ENCODE peak calls at places on chromosomes 13 and 19, in nine cellular contexts. One of them, this sample, is unnamed. For H3K27me3, the result is how much of the 10 kb centered on the place peaks cover.

GRCh38 chr19:54298357-54299125 is 14.4 kb downstream of the LILRA5 start:
- DNase-seq in suprapubic skin: no peak
- DNase-seq in heart right ventricle: no peak
- DNase-seq in CD8-positive, alpha-beta memory T cell: no peak
- DNase-seq in breast epithelium: peak
- DNase-seq in lung: no peak
- DNase-seq in foreskin keratinocyte: no peak
- DNase-seq in right lobe of liver: no peak
- DNase-seq in CD4-positive, CD25-positive, alpha-beta regulatory T cell: no peak
- DNase-seq in this sample: no peak

GRCh38 chr19:1555802-1556638 is 12.1 kb downstream of the MEX3D start:
- DNase-seq in heart right ventricle: no peak
- DNase-seq in CD4-positive, CD25-positive, alpha-beta regulatory T cell: no peak
- DNase-seq in right lobe of liver: no peak
- DNase-seq in foreskin keratinocyte: no peak
- DNase-seq in suprapubic skin: no peak
- DNase-seq in breast epithelium: no peak
- DNase-seq in CD8-positive, alpha-beta memory T cell: no peak
- DNase-seq in lung: no peak
- DNase-seq in this sample: no peak

GRCh38 chr19:5850743-5851293 is 431 bp downstream of the FUT3 start:
- DNase-seq in foreskin keratinocyte: no peak
- DNase-seq in heart right ventricle: no peak
- DNase-seq in lung: peak
- DNase-seq in CD8-positive, alpha-beta memory T cell: no peak
- DNase-seq in CD4-positive, CD25-positive, alpha-beta regulatory T cell: no peak
- DNase-seq in suprapubic skin: no peak
- DNase-seq in right lobe of liver: no peak
- DNase-seq in breast epithelium: no peak
- DNase-seq in this sample: no peak

GRCh38 chr13:64029343-64030093 is 2613.9 kb upstream of the PCDH20 start:
- DNase-seq in right lobe of liver: no peak
- DNase-seq in breast epithelium: no peak
- DNase-seq in heart right ventricle: no peak
- DNase-seq in CD8-positive, alpha-beta memory T cell: no peak
- DNase-seq in CD4-positive, CD25-positive, alpha-beta regulatory T cell: no peak
- DNase-seq in lung: peak
- DNase-seq in suprapubic skin: no peak
- DNase-seq in foreskin keratinocyte: no peak
- DNase-seq in this sample: no peak

GRCh38 chr13:40598599-40598998 is 67.8 kb downstream of the FOXO1 start:
- DNase-seq in lung: no peak
- DNase-seq in foreskin keratinocyte: no peak
- DNase-seq in CD8-positive, alpha-beta memory T cell: no peak
- DNase-seq in breast epithelium: no peak
- DNase-seq in suprapubic skin: no peak
- DNase-seq in right lobe of liver: no peak
- DNase-seq in heart right ventricle: no peak
- DNase-seq in CD4-positive, CD25-positive, alpha-beta regulatory T cell: no peak
- DNase-seq in this sample: no peak

GRCh38 chr13:20369886-20370361 is 137.8 kb upstream of the GJB6 start:
- DNase-seq in right lobe of liver: no peak
- DNase-seq in CD4-positive, CD25-positive, alpha-beta regulatory T cell: no peak
- DNase-seq in breast epithelium: no peak
- DNase-seq in CD8-positive, alpha-beta memory T cell: no peak
- DNase-seq in suprapubic skin: no peak
- DNase-seq in heart right ventricle: no peak
- DNase-seq in lung: no peak
- DNase-seq in foreskin keratinocyte: peak
- DNase-seq in this sample: no peak

GRCh38 chr19:44905437-44906160 is at the start of gene APOE:
- DNase-seq in breast epithelium: no peak
- DNase-seq in heart right ventricle: no peak
- DNase-seq in CD4-positive, CD25-positive, alpha-beta regulatory T cell: no peak
- DNase-seq in foreskin keratinocyte: no peak
- DNase-seq in suprapubic skin: no peak
- DNase-seq in right lobe of liver: peak
- DNase-seq in CD8-positive, alpha-beta memory T cell: no peak
- DNase-seq in lung: no peak
- DNase-seq in this sample: no peak

GRCh38 chr13:54965881-54966280 is 1937.3 kb downstream of the OLFM4 start:
- DNase-seq in CD4-positive, CD25-positive, alpha-beta regulatory T cell: no peak
- DNase-seq in lung: no peak
- DNase-seq in breast epithelium: no peak
- DNase-seq in heart right ventricle: no peak
- DNase-seq in right lobe of liver: no peak
- DNase-seq in foreskin keratinocyte: peak
- DNase-seq in suprapubic skin: no peak
- DNase-seq in CD8-positive, alpha-beta memory T cell: no peak
- DNase-seq in this sample: no peak

GRCh38 chr13:99434258-99434788 is 66.9 kb upstream of the TM9SF2 start:
- DNase-seq in right lobe of liver: no peak
- DNase-seq in suprapubic skin: no peak
- DNase-seq in lung: no peak
- DNase-seq in CD4-positive, CD25-positive, alpha-beta regulatory T cell: peak
- DNase-seq in breast epithelium: no peak
- DNase-seq in foreskin keratinocyte: no peak
- DNase-seq in heart right ventricle: no peak
- DNase-seq in CD8-positive, alpha-beta memory T cell: peak
- DNase-seq in this sample: peak

GRCh38 chr13:43879323-43880181 is at the start of the genes CCDC122 and LACC1:
- DNase-seq in CD4-positive, CD25-positive, alpha-beta regulatory T cell: peak
- DNase-seq in CD8-positive, alpha-beta memory T cell: peak
- DNase-seq in breast epithelium: peak
- DNase-seq in suprapubic skin: peak
- DNase-seq in heart right ventricle: peak
- DNase-seq in right lobe of liver: peak
- DNase-seq in lung: peak
- DNase-seq in foreskin keratinocyte: peak
- DNase-seq in this sample: peak

GRCh38 chr19:45767881-45768643 is 990 bp downstream of the SIX5 start:
- DNase-seq in CD8-positive, alpha-beta memory T cell: no peak
- DNase-seq in breast epithelium: peak
- DNase-seq in foreskin keratinocyte: peak
- DNase-seq in suprapubic skin: peak
- DNase-seq in lung: peak
- DNase-seq in CD4-positive, CD25-positive, alpha-beta regulatory T cell: peak
- DNase-seq in heart right ventricle: peak
- DNase-seq in right lobe of liver: peak
- DNase-seq in this sample: no peak

GRCh38 chr13:96020155-96020575 is 33.0 kb downstream of the UGGT2 start:
- DNase-seq in heart right ventricle: no peak
- DNase-seq in suprapubic skin: no peak
- DNase-seq in foreskin keratinocyte: peak
- DNase-seq in lung: no peak
- DNase-seq in right lobe of liver: no peak
- DNase-seq in CD4-positive, CD25-positive, alpha-beta regulatory T cell: no peak
- DNase-seq in breast epithelium: no peak
- DNase-seq in CD8-positive, alpha-beta memory T cell: no peak
- DNase-seq in this sample: no peak

GRCh38 chr13:42883771-42884170 is 102.4 kb downstream of the FAM216B start:
- DNase-seq in foreskin keratinocyte: no peak
- DNase-seq in CD8-positive, alpha-beta memory T cell: no peak
- DNase-seq in lung: no peak
- DNase-seq in heart right ventricle: no peak
- DNase-seq in right lobe of liver: no peak
- DNase-seq in breast epithelium: no peak
- DNase-seq in suprapubic skin: no peak
- DNase-seq in CD4-positive, CD25-positive, alpha-beta regulatory T cell: no peak
- DNase-seq in this sample: no peak

GRCh38 chr19:46753420-46754155 is 7.3 kb upstream of the STRN4 start:
- DNase-seq in foreskin keratinocyte: no peak
- DNase-seq in heart right ventricle: peak
- DNase-seq in right lobe of liver: no peak
- DNase-seq in breast epithelium: no peak
- DNase-seq in CD4-positive, CD25-positive, alpha-beta regulatory T cell: peak
- DNase-seq in suprapubic skin: no peak
- DNase-seq in CD8-positive, alpha-beta memory T cell: peak
- DNase-seq in lung: peak
- DNase-seq in this sample: peak

GRCh38 chr19:15864824-15865223 is 33.0 kb downstream of the CYP4F2 start:
- DNase-seq in CD8-positive, alpha-beta memory T cell: no peak
- DNase-seq in foreskin keratinocyte: no peak
- DNase-seq in lung: no peak
- DNase-seq in CD4-positive, CD25-positive, alpha-beta regulatory T cell: no peak
- DNase-seq in suprapubic skin: no peak
- DNase-seq in right lobe of liver: no peak
- DNase-seq in heart right ventricle: no peak
- DNase-seq in breast epithelium: no peak
- DNase-seq in this sample: no peak

GRCh38 chr19:5964816-5965565 is 12.9 kb downstream of the RANBP3 start:
- DNase-seq in lung: no peak
- DNase-seq in breast epithelium: no peak
- DNase-seq in suprapubic skin: no peak
- DNase-seq in CD4-positive, CD25-positive, alpha-beta regulatory T cell: no peak
- DNase-seq in right lobe of liver: no peak
- DNase-seq in heart right ventricle: no peak
- DNase-seq in CD8-positive, alpha-beta memory T cell: peak
- DNase-seq in foreskin keratinocyte: no peak
- DNase-seq in this sample: no peak

GRCh38 chr19:42158926-42159325 is 26.7 kb upstream of the POU2F2 start:
- DNase-seq in CD8-positive, alpha-beta memory T cell: no peak
- DNase-seq in right lobe of liver: no peak
- DNase-seq in CD4-positive, CD25-positive, alpha-beta regulatory T cell: no peak
- DNase-seq in foreskin keratinocyte: no peak
- DNase-seq in lung: no peak
- DNase-seq in suprapubic skin: no peak
- DNase-seq in heart right ventricle: no peak
- DNase-seq in breast epithelium: no peak
- DNase-seq in this sample: no peak

GRCh38 chr19:42154471-42155323 is 22.5 kb upstream of the POU2F2 start:
- DNase-seq in lung: no peak
- DNase-seq in foreskin keratinocyte: no peak
- DNase-seq in CD8-positive, alpha-beta memory T cell: no peak
- DNase-seq in suprapubic skin: no peak
- DNase-seq in breast epithelium: no peak
- DNase-seq in CD4-positive, CD25-positive, alpha-beta regulatory T cell: no peak
- DNase-seq in heart right ventricle: no peak
- DNase-seq in right lobe of liver: no peak
- DNase-seq in this sample: no peak

GRCh38 chr19:42156571-42156970 is 24.3 kb upstream of the POU2F2 start:
- DNase-seq in heart right ventricle: no peak
- DNase-seq in lung: no peak
- DNase-seq in CD8-positive, alpha-beta memory T cell: no peak
- DNase-seq in CD4-positive, CD25-positive, alpha-beta regulatory T cell: no peak
- DNase-seq in suprapubic skin: no peak
- DNase-seq in foreskin keratinocyte: no peak
- DNase-seq in right lobe of liver: no peak
- DNase-seq in breast epithelium: no peak
- DNase-seq in this sample: no peak

GRCh38 chr19:42155796-42156195 is 23.6 kb upstream of the POU2F2 start:
- DNase-seq in foreskin keratinocyte: no peak
- DNase-seq in CD8-positive, alpha-beta memory T cell: no peak
- DNase-seq in CD4-positive, CD25-positive, alpha-beta regulatory T cell: no peak
- DNase-seq in lung: no peak
- DNase-seq in breast epithelium: no peak
- DNase-seq in heart right ventricle: no peak
- DNase-seq in suprapubic skin: no peak
- DNase-seq in right lobe of liver: no peak
- DNase-seq in this sample: no peak

GRCh38 chr19:42159942-42160341 is 27.7 kb upstream of the POU2F2 start:
- DNase-seq in CD4-positive, CD25-positive, alpha-beta regulatory T cell: no peak
- DNase-seq in heart right ventricle: no peak
- DNase-seq in breast epithelium: no peak
- DNase-seq in right lobe of liver: no peak
- DNase-seq in lung: no peak
- DNase-seq in CD8-positive, alpha-beta memory T cell: no peak
- DNase-seq in suprapubic skin: no peak
- DNase-seq in foreskin keratinocyte: no peak
- DNase-seq in this sample: no peak
- H3K27me3 ChIP-seq in CD4-positive, CD25-positive, alpha-beta regulatory T cell: under half
- H3K27me3 ChIP-seq in heart right ventricle: half or more
- H3K27me3 ChIP-seq in breast epithelium: under half
- H3K27me3 ChIP-seq in right lobe of liver: under half
- H3K27me3 ChIP-seq in lung: under half
- H3K27me3 ChIP-seq in CD8-positive, alpha-beta memory T cell: under half
- H3K27me3 ChIP-seq in suprapubic skin: under half
- H3K27me3 ChIP-seq in foreskin keratinocyte: half or more
- H3K27me3 ChIP-seq in this sample: under half

DNA sequence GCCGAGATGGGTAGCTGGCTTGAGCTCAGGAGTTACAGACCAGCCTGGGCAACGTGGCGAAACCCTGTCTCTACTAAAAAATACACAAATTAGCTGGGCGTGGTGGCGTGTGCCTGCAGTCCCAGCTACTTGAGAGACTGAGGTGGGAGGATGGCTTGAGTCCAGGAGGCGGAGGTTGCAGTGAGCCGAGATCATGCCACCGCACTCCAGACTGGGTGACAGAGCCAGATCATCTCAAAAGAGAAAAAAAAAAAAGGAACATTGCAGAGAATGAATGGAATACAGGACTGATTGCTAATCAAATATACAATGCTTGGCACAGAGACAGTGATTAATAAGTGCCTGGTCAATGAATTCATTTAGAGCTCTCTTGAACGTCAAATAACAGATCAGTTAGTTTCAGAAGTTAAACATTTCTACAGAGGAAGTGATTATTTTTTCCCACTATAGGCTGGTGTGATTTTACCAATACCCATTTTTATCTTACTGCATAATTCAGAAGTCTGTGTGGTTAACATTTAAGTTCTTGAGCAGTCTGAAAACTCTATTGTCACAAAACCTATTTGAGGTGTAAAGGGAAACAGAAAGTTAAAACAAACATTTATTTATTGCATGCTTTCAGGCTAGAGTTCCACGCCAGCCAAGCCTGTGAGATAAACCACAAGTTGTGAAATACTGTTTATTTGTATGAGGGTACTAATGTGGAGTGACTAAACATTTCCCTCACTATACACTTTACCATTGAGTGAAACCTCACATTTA is 7.7 kb upstream of the TBC1D4 start:
- DNase-seq in heart right ventricle: no peak
- DNase-seq in CD8-positive, alpha-beta memory T cell: no peak
- DNase-seq in foreskin keratinocyte: no peak
- DNase-seq in CD4-positive, CD25-positive, alpha-beta regulatory T cell: no peak
- DNase-seq in suprapubic skin: no peak
- DNase-seq in lung: peak
- DNase-seq in right lobe of liver: peak
- DNase-seq in breast epithelium: no peak
- DNase-seq in this sample: no peak
- H3K27ac ChIP-seq in heart right ventricle: no peak
- H3K27ac ChIP-seq in CD8-positive, alpha-beta memory T cell: no peak
- H3K27ac ChIP-seq in foreskin keratinocyte: no peak
- H3K27ac ChIP-seq in CD4-positive, CD25-positive, alpha-beta regulatory T cell: no peak
- H3K27ac ChIP-seq in suprapubic skin: no peak
- H3K27ac ChIP-seq in lung: no peak
- H3K27ac ChIP-seq in right lobe of liver: peak
- H3K27ac ChIP-seq in breast epithelium: no peak
- H3K27ac ChIP-seq in this sample: no peak

GRCh38 chr19:21841784-21842097 is 5.8 kb upstream of the ZNF43 start:
- DNase-seq in CD4-positive, CD25-positive, alpha-beta regulatory T cell: no peak
- DNase-seq in CD8-positive, alpha-beta memory T cell: no peak
- DNase-seq in foreskin keratinocyte: no peak
- DNase-seq in lung: no peak
- DNase-seq in right lobe of liver: no peak
- DNase-seq in heart right ventricle: no peak
- DNase-seq in suprapubic skin: no peak
- DNase-seq in breast epithelium: no peak
- DNase-seq in this sample: no peak
- H3K27me3 ChIP-seq in CD4-positive, CD25-positive, alpha-beta regulatory T cell: under half
- H3K27me3 ChIP-seq in CD8-positive, alpha-beta memory T cell: under half
- H3K27me3 ChIP-seq in foreskin keratinocyte: under half
- H3K27me3 ChIP-seq in lung: under half
- H3K27me3 ChIP-seq in right lobe of liver: under half
- H3K27me3 ChIP-seq in heart right ventricle: under half
- H3K27me3 ChIP-seq in suprapubic skin: under half
- H3K27me3 ChIP-seq in breast epithelium: under half
- H3K27me3 ChIP-seq in this sample: under half

GRCh38 chr19:10143700-10144099 is 24.0 kb upstream of the EIF3G start:
- DNase-seq in heart right ventricle: no peak
- DNase-seq in suprapubic skin: no peak
- DNase-seq in lung: no peak
- DNase-seq in right lobe of liver: no peak
- DNase-seq in breast epithelium: no peak
- DNase-seq in foreskin keratinocyte: no peak
- DNase-seq in CD4-positive, CD25-positive, alpha-beta regulatory T cell: no peak
- DNase-seq in CD8-positive, alpha-beta memory T cell: no peak
- DNase-seq in this sample: no peak
- H3K27ac ChIP-seq in heart right ventricle: no peak
- H3K27ac ChIP-seq in suprapubic skin: no peak
- H3K27ac ChIP-seq in lung: no peak
- H3K27ac ChIP-seq in right lobe of liver: no peak
- H3K27ac ChIP-seq in breast epithelium: no peak
- H3K27ac ChIP-seq in foreskin keratinocyte: no peak
- H3K27ac ChIP-seq in CD4-positive, CD25-positive, alpha-beta regulatory T cell: peak
- H3K27ac ChIP-seq in CD8-positive, alpha-beta memory T cell: peak
- H3K27ac ChIP-seq in this sample: peak

This sample was measured in CD8-positive, alpha-beta T cell.